ENCODE peak calls at places on chromosomes 4 and X, in five cellular contexts. G is midbrain, O is AG09309, X is OCI-LY7, I is AG08396. U is an unnamed sample.

GRCh38 chr4:88779431-88779830 is 81.8 kb upstream of the NAP1L5 start:
- DNase-seq in G (no peak), X (no peak), O (no peak), I (no peak), U (no peak)

GRCh38 chr4:41360911-41361830 is 104.4 kb downstream of the UCHL1 start:
- DNase-seq in O (no peak), I (peak; percentile 49), G (peak; percentile 65), X (no peak), U (no peak)

GRCh38 chr4:70399319-70399718 is 1.6 kb downstream of the OPRPN start:
- DNase-seq in X (no peak), O (no peak), I (no peak), G (no peak), U (no peak)

GRCh38 chr4:25088342-25088952 is 57.7 kb upstream of the LGI2 start:
- DNase-seq in I (peak; percentile 16), G (no peak), X (no peak), O (no peak), U (peak; percentile 46)

GRCh38 chr4:8089862-8090261 is 68.8 kb downstream of the ABLIM2 start:
- DNase-seq in G (no peak), X (no peak), I (no peak), O (no peak), U (no peak)

GRCh38 chr4:127623755-127624087 is 9.0 kb upstream of the INTU start:
- DNase-seq in G (peak; percentile 60), I (peak; percentile 75), O (no peak), X (no peak), U (peak; percentile 13)

GRCh38 chr4:42706086-42706485 is 49.2 kb upstream of the ATP8A1 start:
- DNase-seq in G (no peak), O (no peak), X (no peak), I (no peak), U (no peak)

GRCh38 chr4:15182600-15183222 is 180.4 kb downstream of the CPEB2 start:
- DNase-seq in I (no peak), G (no peak), X (no peak), O (no peak), U (no peak)

GRCh38 chr4:35461931-35462659 is 782.2 kb downstream of the ARAP2 start:
- DNase-seq in G (no peak), X (no peak), O (no peak), I (no peak), U (no peak)

GRCh38 chr4:15495621-15496020 is 25.9 kb downstream of the CC2D2A start:
- DNase-seq in X (no peak), O (no peak), I (no peak), G (peak; percentile 2), U (no peak)

GRCh38 chr4:137474711-137475301 is 57.5 kb downstream of the PCDH18 start:
- DNase-seq in O (no peak), X (no peak), G (no peak), I (peak; percentile 6), U (no peak)

GRCh38 chr4:75251547-75251946 is 262.7 kb downstream of the RCHY1 start:
- DNase-seq in X (peak; percentile 84), I (no peak), O (no peak), G (no peak), U (peak; percentile 19)

GRCh38 chrX:45524296-45524695 is 323.6 kb upstream of the DIPK2B start:
- DNase-seq in O (no peak), I (no peak), G (no peak), X (no peak), U (no peak)

GRCh38 chr4:71553605-71554004 is 214.8 kb downstream of the SLC4A4 start:
- DNase-seq in G (peak; percentile 34), I (peak; percentile 30), X (peak; percentile 8), O (peak; percentile 52), U (no peak)

GRCh38 chr4:48879561-48880442 is 26.8 kb downstream of the OCIAD2 start:
- DNase-seq in G (no peak), O (no peak), X (no peak), I (no peak), U (no peak)

U was measured in GM10248.